ENCODE peak calls at places on chromosomes 7 and 10, in five cellular contexts. R is astrocyte of the spinal cord; T is CD4-positive, alpha-beta T cell; Z is foreskin fibroblast; W is RKO. Y is an unnamed sample.

GRCh38 chr7:125084196-125084595 is 154.6 kb upstream of the POT1 start:
- DNase-seq in W (no peak), Z (no peak), T (no peak), R (no peak), Y (no peak)

GRCh38 chr10:106311590-106311989 is 852.9 kb downstream of the SORCS1 start:
- DNase-seq in Z (no peak), T (no peak), R (no peak), W (no peak), Y (no peak)

GRCh38 chr7:55423891-55424290 is 58.8 kb downstream of the LANCL2 start:
- DNase-seq in W (no peak), R (no peak), T (no peak), Z (no peak), Y (no peak)

GRCh38 chr7:302054-302992 is 12.4 kb downstream of the FOXL3 start:
- DNase-seq in W (no peak), Z (no peak), R (no peak), T (no peak), Y (no peak)

GRCh38 chr10:50409965-50410811 is 158.9 kb upstream of the ASAH2 start:
- DNase-seq in W (no peak), T (no peak), R (peak; percentile 48), Z (no peak), Y (no peak)

GRCh38 chr7:107938448-107939250 is 47.7 kb downstream of the DLD start:
- DNase-seq in T (no peak), R (no peak), W (no peak), Z (no peak), Y (no peak)

GRCh38 chr10:103238506-103239252 is 7.0 kb upstream of the RPEL1 start:
- DNase-seq in W (no peak), Z (peak; percentile 36), T (no peak), R (no peak), Y (no peak)

GRCh38 chr7:58316-58715 is 134.1 kb upstream of the FAM20C start:
- DNase-seq in Z (no peak), R (no peak), W (no peak), T (no peak), Y (no peak)

GRCh38 chr7:128902761-128903585 is 7.5 kb downstream of the KCP start:
- DNase-seq in R (no peak), W (no peak), T (no peak), Z (peak; percentile 45), Y (no peak)

GRCh38 chr10:110399163-110400094 is 94.7 kb upstream of the SMNDC1 start:
- DNase-seq in W (peak; percentile 100), T (no peak), R (peak; percentile 97), Z (peak; percentile 98), Y (peak; percentile 92)

GRCh38 chr10:12768156-12768731 is 233.3 kb downstream of the CCDC3 start:
- DNase-seq in W (peak; percentile 34), T (no peak), Z (no peak), R (peak; percentile 77), Y (no peak)

GRCh38 chr7:151059362-151060112 is at the start of gene SLC4A2:
- DNase-seq in W (peak; percentile 84), Z (peak; percentile 76), T (peak; percentile 62), R (peak; percentile 69), Y (no peak)

GRCh38 chr10:34721201-34721840 is 93.8 kb downstream of the PARD3 start:
- DNase-seq in Z (peak; percentile 38), W (no peak), T (no peak), R (peak; percentile 85), Y (no peak)

GRCh38 chr7:118151671-118152070 is 32.3 kb upstream of the LSM8 start:
- DNase-seq in Z (no peak), W (no peak), T (no peak), R (no peak), Y (no peak)

GRCh38 chr10:12018438-12019342 is 23.9 kb downstream of the UPF2 start:
- DNase-seq in W (no peak), Z (no peak), T (no peak), R (no peak), Y (no peak)

GRCh38 chr10:72320676-72321247 is 34.0 kb downstream of the DNAJB12 start:
- DNase-seq in Z (peak; percentile 98), W (peak; percentile 99), R (peak; percentile 98), T (peak; percentile 43), Y (peak; percentile 100)

GRCh38 chr10:83932245-83932644 is 207.1 kb upstream of the GHITM start:
- DNase-seq in T (no peak), R (no peak), W (no peak), Z (no peak), Y (no peak)

GRCh38 chr7:5704534-5704922 is 76.9 kb downstream of the RNF216 start:
- DNase-seq in W (peak; percentile 67), Z (peak; percentile 69), R (peak; percentile 87), T (peak; percentile 73), Y (peak; percentile 79)

GRCh38 chr7:33395340-33395739 is 266.0 kb downstream of the BBS9 start:
- DNase-seq in R (no peak), T (no peak), W (no peak), Z (no peak), Y (no peak)

GRCh38 chr10:69721690-69722310 is 79.9 kb upstream of the COL13A1 start:
- DNase-seq in R (peak; percentile 80), W (no peak), T (no peak), Z (no peak), Y (no peak)

GRCh38 chr7:39240864-39241263 is 263.2 kb downstream of the POU6F2 start:
- DNase-seq in W (no peak), R (no peak), Z (no peak), T (no peak), Y (no peak)

GRCh38 chr10:86253171-86254072 is 113.2 kb downstream of the GRID1 start:
- DNase-seq in Z (no peak), T (no peak), W (no peak), R (no peak), Y (no peak)

GRCh38 chr7:71867626-71868025 is 544.5 kb downstream of the CALN1 start:
- DNase-seq in R (no peak), Z (no peak), T (no peak), W (no peak), Y (no peak)

GRCh38 chr7:151801291-151801690 is 75.6 kb downstream of the PRKAG2 start:
- DNase-seq in Z (no peak), T (no peak), W (no peak), R (no peak), Y (no peak)

Y was measured in fibroblast of the conjunctiva.